ENCODE peak calls at places on chromosomes 3 and 15, in nine cellular contexts. R, T, E, Z, O, H, G, K and I are unnamed samples. For H3K4me1, the result is how much of the 10 kb centered on the place peaks cover.

GRCh38 chr3:177041021-177041729 is 156.1 kb downstream of the TBL1XR1 start:
- DNase-seq in R (peak), T (peak), E (no peak), Z (peak), O (no peak), H (peak), G (no peak), K (no peak), I (no peak)

GRCh38 chr3:14238356-14238755 is 59.7 kb downstream of the LSM3 start:
- DNase-seq in R (no peak), T (no peak), E (no peak), Z (no peak), O (no peak), H (no peak), G (no peak), K (no peak), I (no peak)

GRCh38 chr3:113685124-113685523 is 11.3 kb downstream of the USF3 start:
- DNase-seq in R (no peak), T (no peak), E (no peak), Z (no peak), O (no peak), H (peak), G (no peak), K (no peak), I (no peak)

GRCh38 chr3:196193738-196194541 is 17.3 kb downstream of the ZDHHC19 start:
- DNase-seq in R (peak), T (no peak), E (peak), Z (no peak), O (no peak), H (no peak), G (no peak), K (no peak), I (no peak)

GRCh38 chr15:28132524-28133275 is 33.6 kb upstream of the OCA2 start:
- DNase-seq in R (peak), T (peak), E (no peak), Z (peak), O (no peak), H (no peak), G (no peak), K (no peak), I (no peak)

GRCh38 chr3:111314146-111314873 is 227.7 kb upstream of the CD96 start:
- DNase-seq in R (no peak), T (peak), E (no peak), Z (no peak), O (no peak), H (no peak), G (no peak), K (no peak), I (no peak)

GRCh38 chr3:31274406-31275024 is 258.2 kb upstream of the STT3B start:
- DNase-seq in R (no peak), T (peak), E (no peak), Z (no peak), O (no peak), H (no peak), G (no peak), K (no peak), I (no peak)

GRCh38 chr3:44445786-44446185 is 31.7 kb downstream of the ZNF445 start:
- DNase-seq in R (no peak), T (no peak), E (no peak), Z (no peak), O (no peak), H (no peak), G (no peak), K (no peak), I (no peak)

GRCh38 chr15:72197460-72198409 is at the start of gene GRAMD2A:
- DNase-seq in R (peak), T (peak), E (peak), Z (no peak), O (no peak), H (no peak), G (no peak), K (peak), I (no peak)

DNA sequence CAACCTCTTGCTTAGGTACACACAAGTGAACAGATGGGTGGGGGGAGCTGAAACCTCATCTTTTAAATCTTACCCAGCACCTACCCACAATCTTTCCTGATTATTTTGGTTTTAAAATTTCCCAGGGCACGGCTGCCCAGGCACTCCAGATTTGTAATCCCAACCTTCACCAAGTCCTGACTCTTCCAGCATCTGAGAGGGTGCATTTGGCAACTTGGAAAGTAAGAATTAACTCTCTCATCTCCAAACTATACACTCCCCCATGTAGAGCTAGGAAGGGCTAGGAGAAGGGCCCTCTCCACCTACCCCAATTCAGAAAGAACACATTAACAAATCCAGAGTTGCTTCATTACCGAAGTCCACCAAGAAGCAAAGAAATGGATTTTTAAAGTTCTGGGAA is 41.7 kb upstream of the PRICKLE2 start:
- DNase-seq in R (no peak), T (peak), E (no peak), Z (no peak), O (no peak), H (no peak), G (no peak), K (no peak), I (no peak)
- H3K4me3 ChIP-seq in R (no peak), T (peak), E (no peak), Z (peak), O (no peak), H (peak), G (no peak), K (peak), I (no peak)

GRCh38 chr15:81216411-81216810 is 19.7 kb downstream of the IL16 start:
- DNase-seq in R (no peak), T (no peak), E (no peak), Z (no peak), O (no peak), H (no peak), G (no peak), K (peak), I (no peak)

GRCh38 chr15:81215531-81215930 is 18.9 kb downstream of the IL16 start:
- DNase-seq in R (no peak), T (no peak), E (no peak), Z (no peak), O (no peak), H (no peak), G (no peak), K (no peak), I (no peak)

GRCh38 chr15:81211376-81211775 is 14.7 kb downstream of the IL16 start:
- DNase-seq in R (no peak), T (no peak), E (no peak), Z (no peak), O (no peak), H (peak), G (no peak), K (no peak), I (no peak)

GRCh38 chr15:81215983-81216382 is 19.3 kb downstream of the IL16 start:
- DNase-seq in R (no peak), T (no peak), E (no peak), Z (no peak), O (no peak), H (no peak), G (no peak), K (no peak), I (no peak)

GRCh38 chr15:81213982-81214381 is 17.3 kb downstream of the IL16 start:
- DNase-seq in R (no peak), T (no peak), E (no peak), Z (no peak), O (no peak), H (no peak), G (no peak), K (no peak), I (no peak)
- H3K4me1 ChIP-seq in R (under half), T (under half), E (under half), Z (under half), O (under half), H (under half), G (under half), K (under half), I (under half)

GRCh38 chr15:59812185-59812870 is 123.2 kb upstream of the BNIP2 start:
- DNase-seq in R (no peak), T (no peak), E (no peak), Z (no peak), O (no peak), H (no peak), G (no peak), K (no peak), I (no peak)
- H3K4me3 ChIP-seq in R (no peak), T (no peak), E (no peak), Z (no peak), O (no peak), H (no peak), G (no peak), K (no peak), I (no peak)

GRCh38 chr3:125069452-125069851 is 13.7 kb upstream of the HEG1 start:
- DNase-seq in R (no peak), T (no peak), E (no peak), Z (no peak), O (no peak), H (no peak), G (no peak), K (no peak), I (no peak)

GRCh38 chr3:125069968-125070745 is 14.4 kb upstream of the HEG1 start:
- DNase-seq in R (no peak), T (no peak), E (no peak), Z (no peak), O (no peak), H (no peak), G (no peak), K (no peak), I (no peak)

GRCh38 chr3:125073506-125073905 is 17.7 kb upstream of the HEG1 start:
- DNase-seq in R (no peak), T (no peak), E (no peak), Z (no peak), O (no peak), H (no peak), G (no peak), K (no peak), I (no peak)

GRCh38 chr3:125072749-125073404 is 17.1 kb upstream of the HEG1 start:
- DNase-seq in R (no peak), T (no peak), E (peak), Z (no peak), O (no peak), H (no peak), G (no peak), K (no peak), I (no peak)

GRCh38 chr3:125072310-125072709 is 16.5 kb upstream of the HEG1 start:
- DNase-seq in R (no peak), T (peak), E (no peak), Z (peak), O (no peak), H (peak), G (no peak), K (no peak), I (no peak)
- H3K4me1 ChIP-seq in R (under half), T (under half), E (under half), Z (under half), O (under half), H (under half), G (under half), K (under half), I (under half)